ENCODE peak calls at places on chromosomes 13 and 19, in four cellular contexts. One of them, this sample, is unnamed.

GRCh38 chr13:45121421-45121820 is 1.1 kb downstream of the GTF2F2 start:
- DNase-seq in GM12878: no peak
- DNase-seq in HEK293T: peak; percentile 23
- DNase-seq in HepG2: peak; percentile 16
- DNase-seq in this sample: peak; percentile 30

GRCh38 chr19:1830568-1830967 is 17.7 kb downstream of the REXO1 start:
- DNase-seq in GM12878: no peak
- DNase-seq in HEK293T: no peak
- DNase-seq in HepG2: no peak
- DNase-seq in this sample: no peak

GRCh38 chr19:10998045-10998533 is 37.3 kb downstream of the SMARCA4 start:
- DNase-seq in GM12878: no peak
- DNase-seq in HEK293T: no peak
- DNase-seq in HepG2: peak; percentile 81
- DNase-seq in this sample: no peak

GRCh38 chr19:35540356-35540927 is 5.0 kb upstream of the TMEM147 start:
- DNase-seq in GM12878: no peak
- DNase-seq in HEK293T: no peak
- DNase-seq in HepG2: no peak
- DNase-seq in this sample: no peak

GRCh38 chr13:76383671-76384461 is 502.3 kb downstream of the KCTD12 start:
- DNase-seq in GM12878: no peak
- DNase-seq in HEK293T: no peak
- DNase-seq in HepG2: no peak
- DNase-seq in this sample: no peak

GRCh38 chr13:57137631-57138030 is 3.1 kb upstream of the PRR20A start:
- DNase-seq in GM12878: no peak
- DNase-seq in HEK293T: no peak
- DNase-seq in HepG2: peak; percentile 21
- DNase-seq in this sample: no peak

GRCh38 chr13:65292488-65292901 is 1937.6 kb downstream of the PCDH9 start:
- DNase-seq in GM12878: no peak
- DNase-seq in HEK293T: peak; percentile 46
- DNase-seq in HepG2: no peak
- DNase-seq in this sample: no peak

GRCh38 chr13:39870197-39870746 is 214.8 kb downstream of the COG6 start:
- DNase-seq in GM12878: no peak
- DNase-seq in HEK293T: no peak
- DNase-seq in HepG2: no peak
- DNase-seq in this sample: no peak

GRCh38 chr13:78193853-78194252 is 275.2 kb upstream of the EDNRB start:
- DNase-seq in GM12878: peak; percentile 30
- DNase-seq in HEK293T: no peak
- DNase-seq in HepG2: no peak
- DNase-seq in this sample: no peak

GRCh38 chr13:31982540-31982939 is 49.0 kb upstream of the FRY start:
- DNase-seq in GM12878: no peak
- DNase-seq in HEK293T: no peak
- DNase-seq in HepG2: peak; percentile 67
- DNase-seq in this sample: no peak

GRCh38 chr19:47253467-47253881 is 2.9 kb upstream of the CCDC9 start:
- DNase-seq in GM12878: no peak
- DNase-seq in HEK293T: no peak
- DNase-seq in HepG2: peak; percentile 60
- DNase-seq in this sample: no peak

GRCh38 chr19:2381151-2381822 is 21.2 kb downstream of the TMPRSS9 start:
- DNase-seq in GM12878: no peak
- DNase-seq in HEK293T: no peak
- DNase-seq in HepG2: no peak
- DNase-seq in this sample: no peak

GRCh38 chr13:90690458-90691063 is 656.9 kb upstream of the MIR17HG start:
- DNase-seq in GM12878: no peak
- DNase-seq in HEK293T: no peak
- DNase-seq in HepG2: no peak
- DNase-seq in this sample: no peak
- TF ChIP-seq FOXK2 in GM12878: no peak
- TF ChIP-seq FOXK2 in HEK293T: no peak
- TF ChIP-seq FOXK2 in HepG2: no peak
- TF ChIP-seq FOXK2 in this sample: no peak

GRCh38 chr19:15448014-15448777 is 1.6 kb downstream of the WIZ start:
- DNase-seq in GM12878: no peak
- DNase-seq in HEK293T: no peak
- DNase-seq in HepG2: no peak
- DNase-seq in this sample: no peak

GRCh38 chr19:15449620-15450527 is at the start of gene WIZ:
- DNase-seq in GM12878: no peak
- DNase-seq in HEK293T: peak; percentile 77
- DNase-seq in HepG2: peak; percentile 35
- DNase-seq in this sample: peak; percentile 92

GRCh38 chr19:15450528-15450890 is 753 bp upstream of the WIZ start:
- DNase-seq in GM12878: no peak
- DNase-seq in HEK293T: no peak
- DNase-seq in HepG2: no peak
- DNase-seq in this sample: no peak

GRCh38 chr19:15447057-15447456 is 2.7 kb downstream of the WIZ start:
- DNase-seq in GM12878: no peak
- DNase-seq in HEK293T: no peak
- DNase-seq in HepG2: no peak
- DNase-seq in this sample: no peak

DNA sequence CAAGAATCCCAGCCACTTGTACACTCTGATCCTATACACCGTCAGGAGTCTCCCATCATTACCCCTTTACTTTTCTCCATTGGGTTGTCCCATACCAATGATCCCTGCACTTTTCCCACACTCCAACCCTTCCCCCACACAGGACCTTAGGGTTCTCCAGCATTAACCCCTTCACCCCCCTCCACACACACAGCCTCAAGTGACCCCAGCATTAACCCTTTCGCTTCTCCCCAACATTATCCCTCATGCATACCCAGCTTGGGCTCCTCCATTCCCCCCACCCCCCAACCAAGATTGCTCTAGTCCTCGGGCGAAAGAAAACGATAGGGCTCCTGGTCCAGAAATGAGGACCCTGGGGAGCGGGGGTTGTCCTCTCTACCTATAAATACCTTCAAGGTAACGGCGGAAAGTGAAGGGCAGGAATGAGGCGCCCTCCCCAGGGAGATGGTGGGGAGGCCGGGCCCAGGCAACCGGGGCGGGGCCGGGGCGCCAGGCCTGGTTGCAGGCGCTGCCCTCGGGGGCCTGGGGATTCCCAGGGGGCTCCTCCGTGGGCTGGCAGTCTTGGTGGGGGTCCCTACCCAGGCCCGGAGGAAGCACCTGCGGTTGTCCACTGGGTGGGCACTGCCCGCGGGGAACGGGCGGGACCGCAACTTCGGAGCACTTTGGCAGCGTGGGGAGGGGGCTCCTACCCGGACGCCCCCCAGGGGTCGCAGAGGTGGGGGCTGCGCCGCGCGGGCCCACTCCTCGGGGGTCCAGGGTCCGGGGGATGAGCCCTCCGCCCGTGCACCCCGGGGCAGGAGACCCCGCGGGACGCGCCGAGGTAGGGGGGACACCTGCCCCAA is 757 bp downstream of the WIZ start:
- DNase-seq in GM12878: no peak
- DNase-seq in HEK293T: no peak
- DNase-seq in HepG2: no peak
- DNase-seq in this sample: peak; percentile 53
- TF ChIP-seq FOXK2 in GM12878: no peak
- TF ChIP-seq FOXK2 in HEK293T: no peak
- TF ChIP-seq FOXK2 in HepG2: no peak
- TF ChIP-seq FOXK2 in this sample: no peak

DNA sequence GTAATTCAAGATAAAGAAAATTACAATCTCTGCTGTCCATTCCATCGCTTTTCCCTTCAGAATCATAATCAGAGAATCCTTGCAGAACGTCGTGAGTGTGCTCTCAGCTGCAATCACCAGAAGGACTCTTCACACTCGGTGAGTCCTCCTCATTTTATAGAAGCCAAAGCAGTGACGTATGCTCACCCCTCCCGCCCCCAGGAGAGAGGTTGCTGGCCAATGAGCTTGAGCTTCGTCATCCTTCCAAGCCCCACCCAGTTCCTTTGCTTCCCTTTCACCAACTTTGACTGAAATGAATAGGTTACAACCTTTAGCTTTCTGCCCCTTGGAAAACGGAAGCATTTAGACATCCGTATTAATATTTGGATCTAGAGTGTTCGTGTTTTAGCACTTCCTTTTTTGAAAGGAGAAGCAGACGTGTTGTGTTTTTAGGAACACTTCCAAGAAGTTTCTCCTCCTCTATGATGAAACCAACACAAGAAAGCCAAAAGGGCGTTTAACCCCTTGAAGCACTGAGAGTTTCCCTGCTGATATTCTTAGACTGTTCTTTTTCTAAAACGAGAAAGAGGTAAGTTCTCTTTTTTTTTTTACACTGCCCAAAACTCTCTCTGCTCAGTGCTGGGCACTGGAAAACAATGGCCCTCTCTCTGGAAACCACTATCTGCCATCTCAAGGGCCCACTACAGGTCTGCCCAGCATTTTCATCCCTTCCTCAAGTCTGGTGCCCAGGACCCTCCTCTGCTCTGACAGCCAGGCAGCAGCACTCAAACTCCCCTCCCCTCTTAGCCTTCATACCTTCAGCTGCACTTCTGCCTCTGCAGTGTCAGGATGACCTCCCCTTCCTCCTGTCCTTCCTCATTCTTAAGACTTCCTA is 44.3 kb upstream of the CEACAM21 start:
- DNase-seq in GM12878: no peak
- DNase-seq in HEK293T: peak; percentile 52
- DNase-seq in HepG2: no peak
- DNase-seq in this sample: peak; percentile 72
- TF ChIP-seq FOXK2 in GM12878: no peak
- TF ChIP-seq FOXK2 in HEK293T: no peak
- TF ChIP-seq FOXK2 in HepG2: no peak
- TF ChIP-seq FOXK2 in this sample: no peak

DNA sequence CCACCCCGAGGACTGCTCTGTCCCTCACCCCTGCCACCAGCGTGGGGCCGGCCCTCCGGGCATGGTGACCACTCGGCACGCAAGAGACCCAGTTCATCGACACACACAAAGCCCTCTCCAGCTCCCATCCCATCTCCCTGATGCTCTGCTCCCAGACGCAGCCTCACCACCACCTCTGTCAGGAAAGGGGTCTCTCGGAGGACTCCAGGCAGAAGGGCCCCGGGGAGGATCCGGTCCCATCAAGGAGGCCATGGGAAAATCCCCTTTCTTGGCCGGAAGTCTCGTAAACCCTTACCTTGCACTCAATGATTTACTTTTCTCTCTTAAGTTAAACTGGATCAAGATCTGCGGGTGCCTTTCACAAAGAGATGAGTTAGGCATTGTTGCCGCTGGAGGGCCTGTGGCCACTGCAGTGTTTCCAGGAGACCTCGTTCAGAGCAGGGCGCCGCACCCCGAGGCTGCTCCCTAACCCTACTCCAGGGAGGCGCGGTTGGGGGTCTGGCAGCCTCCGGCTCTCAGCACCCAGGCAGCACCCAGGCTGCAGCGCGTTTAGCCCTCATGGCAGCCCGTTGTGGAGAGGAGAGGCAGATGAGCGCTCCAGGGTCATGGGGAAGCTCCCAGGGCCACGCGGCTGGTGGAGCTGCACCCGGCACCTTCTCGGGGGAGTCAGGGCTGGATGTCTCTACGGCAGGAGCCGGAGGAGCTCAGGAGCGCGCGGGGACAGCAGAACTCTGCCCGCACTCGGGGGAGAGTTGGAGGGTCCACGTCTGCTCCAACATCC is 31.0 kb downstream of the C2CD4C start:
- DNase-seq in GM12878: no peak
- DNase-seq in HEK293T: no peak
- DNase-seq in HepG2: no peak
- DNase-seq in this sample: no peak
- TF ChIP-seq FOXK2 in GM12878: no peak
- TF ChIP-seq FOXK2 in HEK293T: no peak
- TF ChIP-seq FOXK2 in HepG2: no peak
- TF ChIP-seq FOXK2 in this sample: no peak

GRCh38 chr13:21924958-21925357 is 254.1 kb downstream of the FGF9 start:
- DNase-seq in GM12878: no peak
- DNase-seq in HEK293T: no peak
- DNase-seq in HepG2: no peak
- DNase-seq in this sample: no peak
- TF ChIP-seq FOXK2 in GM12878: no peak
- TF ChIP-seq FOXK2 in HEK293T: no peak
- TF ChIP-seq FOXK2 in HepG2: no peak
- TF ChIP-seq FOXK2 in this sample: no peak

GRCh38 chr19:6238643-6239281 is 41.0 kb downstream of the MLLT1 start:
- DNase-seq in GM12878: no peak
- DNase-seq in HEK293T: no peak
- DNase-seq in HepG2: no peak
- DNase-seq in this sample: no peak

GRCh38 chr19:6236310-6237291 is 43.2 kb downstream of the MLLT1 start:
- DNase-seq in GM12878: no peak
- DNase-seq in HEK293T: no peak
- DNase-seq in HepG2: no peak
- DNase-seq in this sample: no peak

GRCh38 chr19:6239401-6239844 is 40.4 kb downstream of the MLLT1 start:
- DNase-seq in GM12878: no peak
- DNase-seq in HEK293T: no peak
- DNase-seq in HepG2: no peak
- DNase-seq in this sample: no peak

GRCh38 chr19:6239871-6240676 is 39.7 kb downstream of the MLLT1 start:
- DNase-seq in GM12878: no peak
- DNase-seq in HEK293T: no peak
- DNase-seq in HepG2: no peak
- DNase-seq in this sample: no peak

DNA sequence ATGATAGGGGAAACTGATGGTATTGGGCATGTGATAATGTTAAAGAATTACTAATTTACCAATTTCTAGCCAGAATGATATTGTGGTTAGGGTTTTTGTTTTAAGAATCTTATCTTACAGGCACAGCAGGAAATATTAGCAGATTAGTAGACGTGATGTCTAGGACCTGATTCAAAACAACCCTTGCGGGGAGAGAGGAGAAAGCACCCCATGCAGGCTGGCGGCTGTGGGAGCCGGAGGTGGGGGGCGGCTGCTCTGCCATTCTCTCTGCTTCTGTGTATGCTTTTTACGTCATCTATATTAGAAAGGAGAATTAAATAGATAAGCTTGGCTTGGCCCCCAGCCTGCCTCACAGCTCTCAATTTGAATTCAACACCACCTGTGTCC is 41.5 kb downstream of the MLLT1 start:
- DNase-seq in GM12878: no peak
- DNase-seq in HEK293T: no peak
- DNase-seq in HepG2: no peak
- DNase-seq in this sample: peak; percentile 48
- TF ChIP-seq FOXK2 in GM12878: no peak
- TF ChIP-seq FOXK2 in HEK293T: no peak
- TF ChIP-seq FOXK2 in HepG2: no peak
- TF ChIP-seq FOXK2 in this sample: no peak

DNA sequence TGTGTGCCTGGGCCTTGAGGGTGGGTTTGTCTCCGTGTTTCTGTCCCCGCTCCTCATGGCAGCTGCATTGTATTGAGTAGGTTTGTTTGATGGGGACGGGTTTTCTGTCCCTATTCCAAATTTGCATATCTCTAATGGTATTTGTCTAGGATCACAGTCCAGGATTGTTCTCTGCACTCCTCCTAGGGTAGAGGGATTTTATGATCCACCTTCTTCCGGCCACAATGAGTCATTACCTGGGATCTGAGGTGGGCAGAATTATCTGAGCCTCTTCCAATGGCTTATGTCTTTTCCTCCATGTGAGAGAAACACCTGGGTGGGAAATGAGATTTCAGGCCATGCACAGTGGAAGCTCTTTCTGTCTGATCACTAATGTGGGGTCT is 9.7 kb upstream of the LILRB3 start:
- DNase-seq in GM12878: no peak
- DNase-seq in HEK293T: no peak
- DNase-seq in HepG2: peak; percentile 39
- DNase-seq in this sample: no peak
- TF ChIP-seq FOXK2 in GM12878: no peak
- TF ChIP-seq FOXK2 in HEK293T: no peak
- TF ChIP-seq FOXK2 in HepG2: no peak
- TF ChIP-seq FOXK2 in this sample: no peak